ENCODE peak calls at places on chromosomes 4 and X, in six cellular contexts. F is uterus, S is ovary, R is neuronal stem cell, N is mammary epithelial cell, A is adrenal gland. O is an unnamed sample.

GRCh38 chrX:48676893-48677270 is 6.7 kb upstream of the WAS start:
- DNase-seq in R (no peak), N (no peak), S (no peak), A (no peak), F (no peak), O (peak; percentile 5)

GRCh38 chrX:109934434-109934833 is 68.5 kb upstream of the TMEM164 start:
- DNase-seq in A (no peak), N (no peak), S (no peak), R (no peak), F (no peak), O (no peak)

GRCh38 chr4:54954656-54955388 is 170.6 kb downstream of the KDR start:
- DNase-seq in R (no peak), A (peak; percentile 26), N (no peak), S (peak; percentile 16), F (no peak), O (no peak)

GRCh38 chr4:5799406-5799805 is 88.4 kb downstream of the EVC start:
- DNase-seq in N (no peak), R (no peak), S (no peak), F (no peak), A (no peak), O (no peak)

GRCh38 chrX:154136627-154137161 is 7.3 kb upstream of the OPN1LW start:
- DNase-seq in A (peak; percentile 60), R (peak; percentile 73), N (peak; percentile 14), S (peak; percentile 77), F (peak; percentile 71), O (no peak)

GRCh38 chrX:35046646-35047231 is 104.1 kb downstream of the FAM47B start:
- DNase-seq in A (no peak), S (no peak), N (no peak), R (no peak), F (no peak), O (no peak)

GRCh38 chr4:123606336-123606735 is 209.7 kb downstream of the SPRY1 start:
- DNase-seq in S (no peak), R (no peak), F (no peak), N (no peak), A (no peak), O (no peak)

GRCh38 chr4:77393981-77394380 is 211.6 kb upstream of the CXCL13 start:
- DNase-seq in N (no peak), S (no peak), A (no peak), F (no peak), R (no peak), O (no peak)

GRCh38 chrX:47649302-47649701 is 1.1 kb downstream of the ELK1 start:
- DNase-seq in S (no peak), A (no peak), N (no peak), F (no peak), R (no peak), O (no peak)

GRCh38 chr4:112083587-112084347 is 61.5 kb upstream of the FAM241A start:
- DNase-seq in A (no peak), S (no peak), F (no peak), N (peak; percentile 14), R (no peak), O (no peak)

GRCh38 chrX:77085372-77085771 is 361.8 kb upstream of the FGF16 start:
- DNase-seq in S (no peak), R (no peak), A (no peak), N (no peak), F (no peak), O (no peak)

GRCh38 chrX:24357101-24357500 is 3.3 kb upstream of the SUPT20HL1 start:
- DNase-seq in S (no peak), F (no peak), N (no peak), R (no peak), A (no peak), O (no peak)

GRCh38 chr4:72842323-72842722 is 227.2 kb downstream of the COX18 start:
- DNase-seq in N (peak; percentile 6), R (no peak), F (no peak), S (no peak), A (no peak), O (no peak)

GRCh38 chr4:32858971-32859370 is 2138.8 kb downstream of the PCDH7 start:
- DNase-seq in A (no peak), F (no peak), S (no peak), R (no peak), N (peak; percentile 35), O (no peak)

GRCh38 chr4:173469622-173470021 is 60.4 kb downstream of the HAND2 start:
- DNase-seq in S (no peak), A (no peak), F (no peak), R (no peak), N (no peak), O (no peak)

GRCh38 chr4:78213218-78213617 is 156.1 kb downstream of the FRAS1 start:
- DNase-seq in R (no peak), A (no peak), F (no peak), S (no peak), N (no peak), O (no peak)

GRCh38 chrX:39814391-39814790 is 283.4 kb downstream of the BCOR start:
- DNase-seq in S (no peak), F (no peak), N (no peak), A (no peak), R (no peak), O (no peak)

GRCh38 chrX:86002076-86002896 is 45.1 kb downstream of the CHM start:
- DNase-seq in N (peak; percentile 62), F (no peak), S (no peak), R (peak; percentile 17), A (no peak), O (no peak)

GRCh38 chrX:87702795-87703194 is 185.2 kb downstream of the KLHL4 start:
- DNase-seq in S (no peak), N (no peak), A (no peak), R (no peak), F (no peak), O (no peak)

GRCh38 chrX:114134465-114134864 is 449.4 kb upstream of the HTR2C start:
- DNase-seq in A (no peak), R (no peak), N (peak; percentile 1), S (no peak), F (no peak), O (no peak)

GRCh38 chr4:56049428-56050212 is 100.9 kb downstream of the CEP135 start:
- DNase-seq in S (no peak), N (peak; percentile 16), R (peak; percentile 43), A (peak; percentile 24), F (no peak), O (peak; percentile 46)

GRCh38 chrX:23327104-23327503 is 7.5 kb upstream of the PTCHD1 start:
- DNase-seq in S (no peak), R (no peak), A (no peak), N (no peak), F (no peak), O (no peak)

GRCh38 chr4:159137176-159137575 is 34.3 kb downstream of the RAPGEF2 start:
- DNase-seq in F (no peak), R (no peak), S (no peak), N (peak; percentile 7), A (no peak), O (no peak)

GRCh38 chrX:97529801-97530200 is 646.1 kb downstream of the RPA4 start:
- DNase-seq in S (no peak), A (no peak), N (no peak), R (no peak), F (no peak), O (no peak)
- H3K4me3 ChIP-seq in S (no peak overlapping the region), A (no peak overlapping the region), N (no peak overlapping the region), R (no peak overlapping the region), F (no peak overlapping the region), O (no peak overlapping the region)

GRCh38 chr4:7247946-7248345 is 55.6 kb downstream of the SORCS2 start:
- DNase-seq in A (no peak), S (no peak), N (no peak), R (no peak), F (no peak), O (no peak)
- H3K27ac ChIP-seq in A (no peak overlapping the region), S (no peak overlapping the region), N (no peak overlapping the region), R (no peak overlapping the region), F (no peak overlapping the region), O (no peak overlapping the region)

GRCh38 chr4:31461425-31461824 is 741.3 kb downstream of the PCDH7 start:
- DNase-seq in A (no peak), N (peak; percentile 71), S (no peak), R (no peak), F (no peak), O (no peak)
- H3K27me3 ChIP-seq in A (no peaks in the 10 kb centered on the region), N (no peaks in the 10 kb centered on the region), S (no peaks in the 10 kb centered on the region), R (no peaks in the 10 kb centered on the region), F (no peaks in the 10 kb centered on the region), O (no peaks in the 10 kb centered on the region)

GRCh38 chr4:146637853-146638800 is 566 bp upstream of the POU4F2 start:
- DNase-seq in F (no peak), R (no peak), S (no peak), N (no peak), A (no peak), O (no peak)
- H3K4me3 ChIP-seq in F (peak overlapping the region; percentile 11), R (peak overlapping the region; percentile 65), S (no peak overlapping the region), N (no peak overlapping the region), A (no peak overlapping the region), O (peak overlapping the region; percentile 30)

DNA sequence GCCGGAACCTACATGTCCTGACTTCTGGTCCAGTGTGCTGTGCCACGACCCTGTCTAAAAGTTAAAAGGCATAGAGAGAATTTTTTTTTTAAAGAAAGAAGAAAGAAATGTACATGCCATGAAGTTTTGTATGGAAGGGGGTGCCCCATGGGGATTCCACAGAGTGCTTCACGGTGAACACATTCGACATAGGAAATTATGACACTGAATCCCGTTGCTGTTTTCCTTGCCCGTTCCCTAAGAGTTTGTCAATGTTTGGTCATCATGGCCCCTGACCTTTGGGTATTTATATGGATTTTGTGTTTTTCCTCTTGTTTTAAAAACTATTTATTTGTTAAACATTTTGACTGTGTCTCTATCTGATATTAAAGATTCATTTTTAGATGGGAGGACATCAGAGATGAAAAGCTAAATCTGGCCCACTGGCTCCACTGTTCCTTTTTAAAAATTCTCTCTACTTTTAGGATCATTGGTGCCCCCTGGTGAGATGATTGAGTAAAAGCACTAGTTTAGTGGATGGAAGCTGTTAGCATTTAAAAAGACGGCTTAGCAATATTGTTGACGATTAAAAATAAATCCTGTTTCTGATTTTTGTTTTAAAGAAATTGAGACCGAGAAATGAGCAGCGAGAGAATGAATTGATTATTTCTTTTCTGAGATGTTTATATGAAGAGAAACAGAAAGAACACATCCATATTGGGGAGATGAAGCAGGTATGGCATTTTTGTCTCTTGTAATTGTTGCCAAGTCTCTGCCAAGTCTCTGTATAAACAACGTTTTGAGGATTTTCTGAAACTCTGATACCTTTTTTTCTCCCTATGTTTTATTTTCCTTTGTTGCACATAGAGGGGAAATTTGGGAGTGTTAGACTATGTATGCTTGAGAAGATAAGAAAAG is 75.0 kb downstream of the PTTG2 start:
- DNase-seq in S (peak; percentile 56), A (peak; percentile 42), R (peak; percentile 40), N (peak; percentile 30), F (peak; percentile 68), O (no peak)
- H3K27ac ChIP-seq in S (no peak overlapping the region), A (no peak overlapping the region), R (no peak overlapping the region), N (no peak overlapping the region), F (peak overlapping the region; percentile 47), O (no peak overlapping the region)

DNA sequence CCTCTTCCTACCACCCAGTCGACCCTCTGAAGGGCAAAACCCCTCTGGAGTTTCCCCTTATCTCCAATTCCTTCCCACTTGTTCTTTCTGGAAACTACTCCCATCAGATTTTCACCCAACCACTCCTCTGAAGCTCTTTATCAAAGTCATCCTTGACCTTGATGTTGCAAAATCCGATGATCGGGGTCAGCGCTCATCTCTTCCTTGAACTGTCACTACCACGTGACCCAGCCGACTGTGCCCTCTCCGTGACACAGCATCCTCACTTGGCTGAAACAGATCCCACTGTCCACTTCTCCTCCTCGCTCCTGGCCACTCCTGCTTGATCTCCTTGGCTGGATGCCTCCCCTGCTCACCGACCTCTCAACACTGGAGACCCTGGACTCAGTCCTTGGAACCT is 1.1 kb downstream of the CFAP99 start:
- DNase-seq in N (no peak), F (no peak), S (no peak), A (peak; percentile 48), R (no peak), O (no peak)
- H3K27me3 ChIP-seq in N (peaks cover 39% of the 10 kb centered on the region), F (no peaks in the 10 kb centered on the region), S (peaks cover 3% of the 10 kb centered on the region), A (no peaks in the 10 kb centered on the region), R (peaks cover 26% of the 10 kb centered on the region), O (no peaks in the 10 kb centered on the region)

O was measured in dorsolateral prefrontal cortex.